ENCODE peak calls at places on chromosomes 6 and 20, in six cellular contexts. S is DND-41, D is breast epithelium, K is neuronal stem cell, W is HepG2, C is vagina. E is an unnamed sample.

GRCh38 chr6:143337201-143337949 is 113.1 kb downstream of the ADAT2 start:
- DNase-seq in S (peak; percentile 57), D (no peak), K (no peak), W (peak; percentile 16), C (no peak), E (peak; percentile 37)

GRCh38 chr20:47062226-47062880 is 167.7 kb downstream of the EYA2 start:
- DNase-seq in S (no peak), D (no peak), K (no peak), W (no peak), C (no peak), E (no peak)

GRCh38 chr6:5215181-5215580 is 45.6 kb downstream of the LYRM4 start:
- DNase-seq in S (no peak), D (no peak), K (no peak), W (no peak), C (no peak), E (no peak)

GRCh38 chr20:5584678-5585077 is 165.5 kb upstream of the SHLD1 start:
- DNase-seq in S (no peak), D (no peak), K (no peak), W (no peak), C (no peak), E (no peak)

GRCh38 chr20:17761612-17762011 is 61.8 kb downstream of the BANF2 start:
- DNase-seq in S (no peak), D (no peak), K (no peak), W (no peak), C (no peak), E (no peak)

GRCh38 chr20:54476336-54476928 is 1.0 kb downstream of the DOK5 start:
- DNase-seq in S (no peak), D (no peak), K (no peak), W (no peak), C (no peak), E (no peak)

GRCh38 chr20:29878281-29878741 is 1379.2 kb upstream of the DEFB115 start:
- DNase-seq in S (no peak), D (peak; percentile 52), K (no peak), W (peak; percentile 54), C (peak; percentile 98), E (peak; percentile 20)

GRCh38 chr6:160253714-160254113 is 4.9 kb downstream of the SLC22A2 start:
- DNase-seq in S (no peak), D (no peak), K (no peak), W (peak; percentile 11), C (no peak), E (no peak)

GRCh38 chr6:21138359-21139094 is 455.0 kb upstream of the SOX4 start:
- DNase-seq in S (no peak), D (no peak), K (no peak), W (no peak), C (no peak), E (no peak)

GRCh38 chr20:33601016-33601415 is 61.1 kb upstream of the C20orf144 start:
- DNase-seq in S (no peak), D (no peak), K (no peak), W (no peak), C (no peak), E (no peak)

GRCh38 chr20:23061713-23062561 is 12.5 kb upstream of the THBD start:
- DNase-seq in S (peak; percentile 27), D (no peak), K (no peak), W (peak; percentile 29), C (no peak), E (peak; percentile 78)

GRCh38 chr20:63416631-63417030 is 55.5 kb upstream of the CHRNA4 start:
- DNase-seq in S (no peak), D (no peak), K (no peak), W (no peak), C (no peak), E (no peak)

GRCh38 chr20:32626859-32627636 is 41.9 kb upstream of the NOL4L start:
- DNase-seq in S (peak; percentile 48), D (no peak), K (no peak), W (no peak), C (no peak), E (no peak)

GRCh38 chr6:47267301-47267700 is 42.4 kb downstream of the TNFRSF21 start:
- DNase-seq in S (no peak), D (no peak), K (no peak), W (no peak), C (no peak), E (no peak)

GRCh38 chr6:4405609-4406212 is 270.3 kb upstream of the ECI2 start:
- DNase-seq in S (no peak), D (no peak), K (no peak), W (no peak), C (no peak), E (no peak)

GRCh38 chr6:53378208-53378607 is 29.5 kb upstream of the ELOVL5 start:
- DNase-seq in S (no peak), D (no peak), K (no peak), W (no peak), C (no peak), E (no peak)

GRCh38 chr6:125534430-125535263 is 214.8 kb upstream of the HEY2 start:
- DNase-seq in S (no peak), D (no peak), K (no peak), W (no peak), C (no peak), E (no peak)

GRCh38 chr20:40493551-40493950 is 195.5 kb downstream of the MAFB start:
- DNase-seq in S (no peak), D (no peak), K (no peak), W (no peak), C (no peak), E (no peak)

GRCh38 chr6:87698618-87699017 is 3.4 kb downstream of the AKIRIN2 start:
- DNase-seq in S (no peak), D (no peak), K (no peak), W (no peak), C (no peak), E (no peak)

GRCh38 chr20:50504231-50504823 is 5.9 kb upstream of the PTPN1 start:
- DNase-seq in S (no peak), D (no peak), K (no peak), W (peak; percentile 37), C (no peak), E (no peak)

DNA sequence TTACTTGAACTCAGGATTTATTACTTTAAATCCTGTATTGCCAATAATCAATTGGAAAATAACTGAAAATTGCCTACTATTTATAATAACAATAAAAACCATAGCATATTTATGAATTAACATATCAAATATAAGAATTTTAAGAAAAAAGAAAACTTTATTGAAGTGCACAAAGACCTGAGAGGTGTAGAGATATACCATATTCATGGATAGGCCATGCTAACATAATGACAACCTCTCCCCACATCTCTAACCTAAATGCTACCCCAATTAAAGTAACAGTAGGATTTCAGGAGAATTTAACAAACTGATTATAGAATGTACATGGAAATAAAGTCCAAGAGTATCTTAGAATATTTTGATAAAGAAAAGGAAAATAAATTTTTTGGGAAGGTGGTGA is 5.1 kb upstream of the HLA-DMB start:
- DNase-seq in S (no peak), D (no peak), K (no peak), W (no peak), C (no peak), E (no peak)
- H3K4me3 ChIP-seq in S (no peak overlapping the region), D (no peak overlapping the region), K (no peak overlapping the region), W (no peak overlapping the region), C (no peak overlapping the region), E (no peak overlapping the region)

GRCh38 chr20:24699321-24700165 is 230.1 kb downstream of the SYNDIG1 start:
- DNase-seq in S (peak; percentile 2), D (no peak), K (no peak), W (no peak), C (no peak), E (no peak)
- H3K27me3 ChIP-seq in S (no peaks in the 10 kb centered on the region), D (no peaks in the 10 kb centered on the region), K (no peaks in the 10 kb centered on the region), W (peaks cover 5% of the 10 kb centered on the region), C (no peaks in the 10 kb centered on the region), E (no peaks in the 10 kb centered on the region)

GRCh38 chr6:14428269-14428668 is 310.7 kb downstream of the CD83 start:
- DNase-seq in S (no peak), D (no peak), K (no peak), W (no peak), C (no peak), E (no peak)

GRCh38 chr6:14429396-14429795 is 311.8 kb downstream of the CD83 start:
- DNase-seq in S (no peak), D (no peak), K (no peak), W (no peak), C (no peak), E (no peak)

GRCh38 chr6:14435291-14435690 is 317.7 kb downstream of the CD83 start:
- DNase-seq in S (no peak), D (no peak), K (no peak), W (no peak), C (no peak), E (no peak)

GRCh38 chr6:14430218-14430617 is 312.6 kb downstream of the CD83 start:
- DNase-seq in S (no peak), D (no peak), K (no peak), W (no peak), C (no peak), E (no peak)

DNA sequence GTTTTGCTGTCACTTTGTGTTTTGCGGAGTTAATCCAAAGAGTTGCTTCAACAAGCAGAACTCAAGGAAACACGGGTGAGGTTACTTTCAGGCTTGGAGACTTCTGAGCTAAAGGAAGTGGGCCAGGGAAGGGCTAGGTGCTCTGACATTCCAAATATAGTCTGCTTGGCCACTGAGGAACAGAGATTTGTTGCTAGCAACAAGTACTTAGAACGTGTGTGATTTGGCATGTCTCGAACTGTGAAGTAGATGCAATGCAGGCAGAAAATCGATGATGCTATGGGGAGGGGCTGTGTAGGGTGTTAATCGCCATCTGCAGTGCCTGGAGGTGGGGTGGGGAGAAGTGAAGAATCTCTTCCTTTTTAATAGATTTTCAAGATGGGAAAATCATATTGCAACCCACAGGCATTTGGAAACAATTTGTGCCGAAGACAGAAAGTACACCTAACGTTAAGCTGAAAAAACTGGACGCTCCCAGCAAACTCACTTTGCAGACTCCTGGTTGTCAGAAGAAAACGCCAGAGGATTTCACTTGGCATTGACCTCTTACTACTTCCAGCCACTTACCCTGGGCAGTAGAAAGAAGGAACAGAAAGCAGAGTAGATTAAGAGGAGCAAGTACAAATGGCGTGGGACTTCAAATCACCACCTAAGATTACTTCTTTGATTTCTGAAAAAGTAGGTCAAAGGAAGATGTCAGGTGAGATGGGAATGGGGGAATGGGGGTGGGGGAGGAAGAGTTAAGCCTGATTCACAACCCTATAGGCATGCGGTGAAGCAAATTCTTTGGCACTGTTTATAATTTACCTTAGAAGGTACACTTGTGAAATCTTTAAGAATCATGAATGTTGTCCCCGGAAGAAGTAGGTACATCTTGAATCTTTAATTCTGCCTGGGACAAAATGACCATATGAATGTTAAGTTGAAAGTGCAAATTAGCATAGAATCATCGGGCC is 314.1 kb downstream of the CD83 start:
- DNase-seq in S (no peak), D (no peak), K (no peak), W (no peak), C (no peak), E (no peak)
- H3K4me3 ChIP-seq in S (no peak overlapping the region), D (no peak overlapping the region), K (no peak overlapping the region), W (no peak overlapping the region), C (no peak overlapping the region), E (no peak overlapping the region)

GRCh38 chr6:100228437-100229424 is 234.7 kb upstream of the MCHR2 start:
- DNase-seq in S (no peak), D (peak; percentile 74), K (peak; percentile 74), W (peak; percentile 54), C (no peak), E (peak; percentile 60)

GRCh38 chr6:100229512-100229911 is 235.2 kb downstream of the SIM1 start:
- DNase-seq in S (no peak), D (no peak), K (no peak), W (no peak), C (no peak), E (no peak)

GRCh38 chr6:100232791-100233573 is 231.7 kb downstream of the SIM1 start:
- DNase-seq in S (no peak), D (no peak), K (no peak), W (no peak), C (no peak), E (no peak)

GRCh38 chr6:100230115-100230975 is 234.4 kb downstream of the SIM1 start:
- DNase-seq in S (no peak), D (no peak), K (no peak), W (no peak), C (no peak), E (no peak)

GRCh38 chr6:100230976-100231316 is 233.8 kb downstream of the SIM1 start:
- DNase-seq in S (no peak), D (no peak), K (no peak), W (no peak), C (no peak), E (no peak)
- H3K27me3 ChIP-seq in S (no peaks in the 10 kb centered on the region), D (no peaks in the 10 kb centered on the region), K (no peaks in the 10 kb centered on the region), W (no peaks in the 10 kb centered on the region), C (no peaks in the 10 kb centered on the region), E (no peaks in the 10 kb centered on the region)

E was measured in adrenal gland.